ENCODE peak calls at places on chromosomes 12 and 14, in four cellular contexts. Z is K562, K is HepG2, M is H1. U is an unnamed sample.

GRCh38 chr12:50784501-50784900 is 20.6 kb downstream of the ATF1 start:
- DNase-seq in M (no peak), Z (no peak), K (no peak), U (no peak)

GRCh38 chr12:45660330-45660729 is 69.2 kb upstream of the ARID2 start:
- DNase-seq in K (no peak), M (no peak), Z (peak; percentile 32), U (no peak)

GRCh38 chr12:68364893-68365725 is 32.9 kb upstream of the MDM1 start:
- DNase-seq in K (peak; percentile 72), M (peak; percentile 80), Z (peak; percentile 96), U (peak; percentile 88)

GRCh38 chr14:65958664-65959562 is 527.3 kb upstream of the CCDC196 start:
- DNase-seq in K (peak; percentile 16), Z (peak; percentile 30), M (peak; percentile 50), U (no peak)

GRCh38 chr14:77043177-77043983 is 14.9 kb upstream of the IRF2BPL start:
- DNase-seq in M (no peak), K (peak; percentile 89), Z (peak; percentile 54), U (no peak)

GRCh38 chr12:62763319-62763718 is 171.6 kb downstream of the PPM1H start:
- DNase-seq in M (no peak), Z (no peak), K (no peak), U (no peak)

GRCh38 chr12:77591959-77592358 is 238.7 kb upstream of the NAV3 start:
- DNase-seq in M (no peak), Z (no peak), K (no peak), U (no peak)

GRCh38 chr12:68790952-68791234 is 17.1 kb upstream of the MDM2 start:
- DNase-seq in K (no peak), Z (no peak), M (no peak), U (no peak)

GRCh38 chr12:125734137-125734536 is 668.9 kb downstream of the AACS start:
- DNase-seq in K (no peak), Z (peak; percentile 2), M (no peak), U (no peak)

GRCh38 chr14:100010679-100011078 is 54.5 kb upstream of the EVL start:
- DNase-seq in M (no peak), K (no peak), Z (no peak), U (no peak)

GRCh38 chr14:51873221-51873893 is 12.9 kb downstream of the GNG2 start:
- DNase-seq in K (no peak), Z (no peak), M (no peak), U (no peak)

GRCh38 chr14:77242752-77243151 is 28.3 kb downstream of the NGB start:
- DNase-seq in M (no peak), K (no peak), Z (no peak), U (no peak)

GRCh38 chr12:52920937-52921336 is 16.1 kb upstream of the KRT8 start:
- DNase-seq in M (no peak), Z (no peak), K (peak; percentile 84), U (no peak)

GRCh38 chr12:102653406-102653805 is 173.0 kb upstream of the IGF1 start:
- DNase-seq in Z (no peak), M (no peak), K (no peak), U (no peak)

GRCh38 chr12:89461649-89462612 is 62.7 kb downstream of the GALNT4 start:
- DNase-seq in Z (peak; percentile 47), M (no peak), K (peak; percentile 44), U (no peak)

GRCh38 chr12:59230334-59230733 is 310.0 kb upstream of the LRIG3 start:
- DNase-seq in K (no peak), M (no peak), Z (no peak), U (no peak)
- TF ChIP-seq JUN in K (no peak), M (no peak), Z (no peak), U (no peak)

GRCh38 chr14:70002589-70003240 is 123.5 kb downstream of the SMOC1 start:
- DNase-seq in M (no peak), K (peak; percentile 59), Z (no peak), U (no peak)
- TF ChIP-seq SP1 in M (no peak), K (no peak), Z (no peak), U (no peak)

GRCh38 chr14:32896979-32897723 is 41.5 kb upstream of the NPAS3 start:
- DNase-seq in Z (no peak), M (no peak), K (peak; percentile 25), U (no peak)
- TF ChIP-seq JUN in Z (no peak), M (no peak), K (no peak), U (no peak)

DNA sequence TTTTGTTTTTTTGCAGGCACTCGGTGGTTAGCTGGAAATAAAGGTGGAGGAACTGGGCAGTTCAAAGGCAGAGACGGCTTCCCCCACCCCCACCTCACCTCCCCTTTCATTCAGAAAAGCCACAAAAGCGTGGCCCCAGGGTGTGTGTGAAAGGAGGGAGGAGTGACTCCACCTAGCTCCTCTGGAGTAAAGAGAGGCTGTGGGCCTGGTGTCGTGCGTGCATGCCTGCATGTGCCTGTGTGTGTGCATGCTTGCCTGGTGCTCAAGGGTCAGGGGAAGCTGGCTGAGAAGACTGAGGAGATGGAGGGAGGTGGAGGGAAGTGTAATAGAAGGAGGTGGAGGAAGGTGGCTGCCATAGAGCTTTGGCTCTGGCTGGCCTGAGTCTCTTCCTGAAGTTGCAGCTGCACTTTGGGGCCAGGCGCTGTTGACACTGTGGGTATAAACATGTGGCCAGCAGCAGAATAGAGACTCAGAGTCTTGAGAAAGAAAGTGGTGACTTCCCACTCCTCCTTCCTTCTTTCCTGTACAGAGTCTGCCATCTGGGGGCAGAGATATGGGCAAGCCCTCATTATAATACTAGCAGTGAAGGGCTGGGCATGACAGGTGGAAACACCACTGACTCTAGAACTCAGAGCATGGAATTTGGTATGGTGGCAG is 36.9 kb upstream of the SINHCAF start:
- DNase-seq in Z (peak; percentile 62), K (peak; percentile 35), M (peak; percentile 58), U (peak; percentile 47)
- TF ChIP-seq SP1 in Z (no peak), K (no peak), M (no peak), U (no peak)

GRCh38 chr12:6277982-6278438 is 32.5 kb upstream of the PLEKHG6 start:
- DNase-seq in M (no peak), K (no peak), Z (no peak), U (no peak)
- TF ChIP-seq JUN in M (no peak), K (no peak), Z (no peak), U (no peak)

GRCh38 chr12:5432011-5432400 is at the start of gene NTF3:
- DNase-seq in M (peak; percentile 72), Z (no peak), K (no peak), U (peak; percentile 48)
- TF ChIP-seq SP1 in M (no peak), Z (no peak), K (no peak), U (no peak)